ENCODE peak calls at places on chromosomes 7 and 10, in six cellular contexts. I is fibroblast of lung, R is foreskin fibroblast, Z is dorsolateral prefrontal cortex, J is fibroblast of mammary gland, E is neural progenitor cell. U is an unnamed sample.

GRCh38 chr10:48620719-48621118 is 15.8 kb upstream of the ARHGAP22 start:
- DNase-seq in R (no peak), E (no peak), Z (no peak), I (no peak), J (no peak), U (no peak)

GRCh38 chr7:73770860-73771665 is 993 bp upstream of the CLDN3 start:
- DNase-seq in Z (no peak), I (no peak), E (no peak), R (no peak), J (no peak), U (no peak)

GRCh38 chr7:157132796-157133195 is 5.9 kb upstream of the UBE3C start:
- DNase-seq in I (no peak), J (no peak), E (no peak), Z (no peak), R (no peak), U (no peak)

GRCh38 chr10:110857265-110858158 is 14.2 kb upstream of the PDCD4 start:
- DNase-seq in I (peak; percentile 72), R (no peak), J (peak; percentile 74), Z (no peak), E (no peak), U (no peak)

GRCh38 chr7:44200699-44201461 is at the start of gene YKT6:
- DNase-seq in R (peak; percentile 90), I (peak; percentile 94), J (peak; percentile 91), E (peak; percentile 95), Z (peak; percentile 78), U (peak; percentile 74)

GRCh38 chr7:110507832-110508231 is 583.1 kb upstream of the LRRN3 start:
- DNase-seq in R (no peak), J (no peak), E (no peak), Z (no peak), I (no peak), U (no peak)

GRCh38 chr7:108094375-108094774 is 35.8 kb downstream of the LAMB4 start:
- DNase-seq in R (peak; percentile 82), J (peak; percentile 95), I (peak; percentile 98), E (no peak), Z (no peak), U (no peak)

GRCh38 chr10:95336702-95337101 is 45.9 kb upstream of the PDLIM1 start:
- DNase-seq in I (no peak), R (no peak), Z (no peak), J (no peak), E (no peak), U (no peak)

DNA sequence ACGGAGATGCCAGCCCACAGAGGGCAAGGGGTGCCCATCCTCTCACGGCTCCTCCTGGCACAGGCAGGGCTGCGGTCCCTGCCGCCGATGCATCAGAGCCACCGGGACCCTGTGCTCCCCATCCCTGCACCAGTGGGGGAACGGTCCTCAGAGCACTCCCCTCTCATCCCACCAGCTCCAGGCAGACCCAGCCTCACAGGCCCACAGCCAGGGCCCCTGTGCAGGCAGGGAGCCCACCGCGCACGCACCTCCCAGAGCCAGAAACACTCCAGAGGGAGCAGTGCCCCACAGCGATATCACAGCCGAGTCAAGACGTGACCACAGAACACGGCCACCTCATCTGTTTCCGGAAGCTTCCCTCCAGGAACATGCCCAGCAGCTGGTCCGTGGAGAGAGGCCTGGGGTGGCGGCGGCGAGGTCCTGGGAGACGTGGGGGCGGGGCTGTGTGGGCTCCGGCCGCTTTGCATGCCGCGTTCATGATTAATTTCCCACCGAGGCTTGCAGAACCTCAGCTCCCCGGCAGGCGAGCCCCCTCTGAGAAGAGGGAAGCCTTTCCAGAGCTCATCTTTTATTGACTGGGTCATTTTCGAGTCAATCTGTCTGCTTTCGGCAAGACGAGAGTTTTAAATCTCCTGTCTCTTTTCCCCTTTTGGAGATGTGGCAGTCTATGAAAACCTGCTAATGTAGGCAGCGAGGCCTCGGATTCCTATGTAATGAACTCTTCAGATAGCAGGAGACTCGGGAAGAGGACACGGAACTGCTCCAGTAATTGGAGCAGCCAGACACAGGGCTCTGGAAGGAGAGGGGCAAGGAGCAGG is 242.6 kb downstream of the ELFN1 start:
- DNase-seq in E (no peak), J (peak; percentile 83), I (peak; percentile 84), Z (no peak), R (peak; percentile 94), U (no peak)
- TF ChIP-seq CTCF in E (no peak), J (peak; percentile 41), I (peak; percentile 42), Z (no peak), R (peak; percentile 42), U (no peak)

DNA sequence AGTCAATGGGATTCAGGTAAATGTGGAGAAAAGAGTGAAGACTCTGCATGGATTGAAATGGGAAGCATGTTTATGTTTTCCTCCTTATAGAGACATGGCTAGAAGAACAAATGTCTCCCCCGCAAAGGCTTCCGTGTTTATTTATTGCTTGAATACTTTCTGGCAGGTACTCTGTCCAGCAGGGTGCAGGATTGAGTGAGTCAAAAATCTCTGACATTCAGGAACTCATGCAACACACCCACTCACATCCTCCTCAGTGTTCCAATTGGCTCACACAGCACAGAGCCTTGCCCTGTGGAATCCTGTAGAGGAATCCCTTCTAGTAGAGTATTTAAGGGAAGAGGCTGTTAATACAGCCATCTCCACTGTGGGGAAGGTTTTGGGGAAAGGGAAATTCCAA is 290.3 kb upstream of the VWC2 start:
- DNase-seq in Z (no peak), R (no peak), I (no peak), E (peak; percentile 36), J (no peak), U (no peak)
- TF ChIP-seq CTCF in Z (no peak), R (no peak), I (no peak), E (peak; percentile 47), J (no peak), U (no peak)

GRCh38 chr7:121126801-121127534 is 138.5 kb downstream of the CPED1 start:
- DNase-seq in R (no peak), E (no peak), I (peak; percentile 59), J (peak; percentile 53), Z (no peak), U (no peak)
- TF ChIP-seq CTCF in R (no peak), E (peak; percentile 44), I (no peak), J (peak; percentile 31), Z (peak; percentile 30), U (no peak)

GRCh38 chr10:86632009-86632800 is 22.1 kb upstream of the OPN4 start:
- DNase-seq in R (no peak), Z (no peak), I (peak; percentile 20), E (peak; percentile 91), J (peak; percentile 14), U (no peak)
- TF ChIP-seq CTCF in R (peak; percentile 19), Z (peak; percentile 10), I (no peak), E (peak; percentile 58), J (no peak), U (no peak)

GRCh38 chr7:138157702-138158101 is 81.4 kb downstream of the AKR1D1 start:
- DNase-seq in I (no peak), J (no peak), R (no peak), E (no peak), Z (no peak), U (no peak)

GRCh38 chr7:138158739-138159528 is 82.7 kb downstream of the AKR1D1 start:
- DNase-seq in J (no peak), I (no peak), E (no peak), Z (no peak), R (no peak), U (no peak)

GRCh38 chr7:138163800-138164199 is 87.5 kb downstream of the AKR1D1 start:
- DNase-seq in R (no peak), I (no peak), E (no peak), Z (no peak), J (no peak), U (no peak)

GRCh38 chr7:138164804-138165203 is 88.5 kb downstream of the AKR1D1 start:
- DNase-seq in Z (no peak), E (no peak), J (no peak), R (no peak), I (no peak), U (no peak)

DNA sequence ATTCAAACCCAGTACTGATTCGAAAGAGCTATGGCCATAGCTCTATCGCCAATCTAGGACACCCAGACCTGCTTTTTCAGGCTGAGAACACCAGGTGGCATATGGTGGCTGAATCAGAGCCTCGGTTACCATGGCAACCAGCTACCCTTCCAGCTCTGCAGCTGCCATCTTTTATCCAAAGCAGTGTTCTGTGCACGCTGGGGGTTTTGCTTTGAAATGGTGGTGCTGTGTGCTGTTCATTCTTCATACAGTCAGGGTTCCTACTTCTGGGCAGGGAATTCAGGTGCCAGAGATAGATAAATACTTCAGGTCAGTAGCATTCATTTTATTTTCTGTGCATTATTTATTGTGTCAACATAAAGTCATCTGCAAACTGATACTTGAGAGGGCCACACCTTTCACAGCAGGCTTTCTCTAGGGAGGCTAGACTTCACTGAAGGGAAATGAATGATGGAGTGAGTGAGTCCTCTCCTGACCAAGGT is 85.4 kb downstream of the AKR1D1 start:
- DNase-seq in R (peak; percentile 51), I (peak; percentile 90), E (peak; percentile 99), J (peak; percentile 81), Z (peak; percentile 42), U (no peak)
- TF ChIP-seq CTCF in R (peak; percentile 53), I (peak; percentile 50), E (peak; percentile 77), J (peak; percentile 63), Z (peak; percentile 68), U (peak; percentile 6)

GRCh38 chr10:119725550-119726290 is at the start of gene INPP5F:
- DNase-seq in J (peak; percentile 95), E (peak; percentile 99), R (peak; percentile 98), I (peak; percentile 97), Z (peak; percentile 94), U (peak; percentile 96)
- TF ChIP-seq CTCF in J (no peak), E (peak; percentile 18), R (no peak), I (peak; percentile 15), Z (peak; percentile 53), U (no peak)

GRCh38 chr10:5684971-5685763 is 529 bp downstream of the TASOR2 start:
- DNase-seq in Z (peak; percentile 49), J (peak; percentile 73), I (peak; percentile 77), E (peak; percentile 83), R (peak; percentile 75), U (peak; percentile 32)

GRCh38 chr10:5684318-5684970 is at the start of gene TASOR2:
- DNase-seq in E (peak; percentile 97), I (peak; percentile 98), Z (peak; percentile 95), R (peak; percentile 97), J (peak; percentile 96), U (peak; percentile 85)

GRCh38 chr10:5688587-5688986 is 3.9 kb downstream of the TASOR2 start:
- DNase-seq in J (no peak), R (no peak), E (no peak), Z (no peak), I (no peak), U (no peak)

GRCh38 chr10:5683065-5683464 is 1.6 kb upstream of the TASOR2 start:
- DNase-seq in R (no peak), I (no peak), Z (no peak), J (no peak), E (no peak), U (no peak)

GRCh38 chr10:5685764-5686240 is 1.2 kb downstream of the TASOR2 start:
- DNase-seq in E (peak; percentile 37), Z (no peak), I (no peak), J (peak; percentile 24), R (no peak), U (no peak)
- TF ChIP-seq CTCF in E (no peak), Z (no peak), I (no peak), J (no peak), R (no peak), U (no peak)